ENCODE peak calls at places on chromosome 15, in five cellular contexts. R, N, P, G and B are unnamed samples.

GRCh38 chr15:99958426-99959097 is 225.3 kb upstream of the LYSMD4 start:
- DNase-seq in R (no peak), P (no peak), G (no peak), N (no peak), B (no peak)

GRCh38 chr15:101521084-101521483 is 31.6 kb upstream of the PCSK6 start:
- DNase-seq in G (no peak), R (no peak), P (no peak), N (no peak), B (no peak)

GRCh38 chr15:72492733-72493132 is 18.6 kb downstream of the ARIH1 start:
- DNase-seq in R (no peak), N (no peak), G (no peak), P (no peak), B (no peak)

GRCh38 chr15:48472756-48473155 is 141.5 kb downstream of the DUT start:
- DNase-seq in R (no peak), G (peak), N (no peak), P (no peak), B (no peak)

GRCh38 chr15:68699881-68700394 is 120.8 kb downstream of the ANP32A start:
- DNase-seq in P (no peak), G (no peak), N (no peak), R (no peak), B (no peak)

GRCh38 chr15:76431936-76432335 is 95.4 kb downstream of the ISL2 start:
- DNase-seq in G (no peak), R (peak), P (peak), N (no peak), B (no peak)

GRCh38 chr15:65382146-65382491 is 4.3 kb upstream of the IGDCC3 start:
- DNase-seq in G (no peak), P (no peak), R (no peak), N (no peak), B (no peak)

GRCh38 chr15:43483306-43484128 is 9.4 kb downstream of the TP53BP1 start:
- DNase-seq in R (no peak), N (no peak), G (no peak), P (no peak), B (no peak)

GRCh38 chr15:88621789-88622604 is 857 bp downstream of the AEN start:
- DNase-seq in P (peak), G (peak), N (peak), R (no peak), B (no peak)

GRCh38 chr15:66777596-66778313 is 75.7 kb downstream of the SMAD6 start:
- DNase-seq in P (no peak), N (no peak), G (no peak), R (no peak), B (no peak)

GRCh38 chr15:80778964-80779657 is at the start of gene CEMIP:
- DNase-seq in N (peak), P (peak), G (peak), R (no peak), B (peak)

GRCh38 chr15:31086344-31086743 is 15.2 kb downstream of the TRPM1 start:
- DNase-seq in N (no peak), G (no peak), R (no peak), P (no peak), B (no peak)

GRCh38 chr15:81168680-81169079 is 28.0 kb upstream of the IL16 start:
- DNase-seq in N (no peak), P (no peak), R (no peak), G (no peak), B (no peak)

GRCh38 chr15:98650871-98651481 is 2.6 kb downstream of the IGF1R start:
- DNase-seq in P (peak), R (no peak), G (peak), N (no peak), B (no peak)

GRCh38 chr15:92617197-92618037 is 38.2 kb downstream of the FAM174B start:
- DNase-seq in R (no peak), P (peak), G (no peak), N (peak), B (peak)

GRCh38 chr15:65805019-65805738 is 13.1 kb upstream of the DENND4A start:
- DNase-seq in R (no peak), N (no peak), G (no peak), P (no peak), B (no peak)

GRCh38 chr15:43977072-43977884 is 150.5 kb downstream of the WDR76 start:
- DNase-seq in N (no peak), P (no peak), G (peak), R (no peak), B (no peak)

GRCh38 chr15:79923068-79923514 is 26.3 kb upstream of the MTHFS start:
- DNase-seq in N (peak), P (peak), R (no peak), G (peak), B (peak)

GRCh38 chr15:85773916-85774315 is 20.8 kb downstream of the KLHL25 start:
- DNase-seq in N (no peak), R (no peak), G (no peak), P (no peak), B (no peak)

GRCh38 chr15:85778107-85778776 is 16.5 kb downstream of the KLHL25 start:
- DNase-seq in G (no peak), P (no peak), R (no peak), N (no peak), B (no peak)

GRCh38 chr15:85781099-85781498 is 13.6 kb downstream of the KLHL25 start:
- DNase-seq in G (no peak), R (no peak), P (no peak), N (no peak), B (no peak)

GRCh38 chr15:85780586-85780985 is 14.1 kb downstream of the KLHL25 start:
- DNase-seq in G (no peak), N (no peak), P (no peak), R (no peak), B (no peak)

DNA sequence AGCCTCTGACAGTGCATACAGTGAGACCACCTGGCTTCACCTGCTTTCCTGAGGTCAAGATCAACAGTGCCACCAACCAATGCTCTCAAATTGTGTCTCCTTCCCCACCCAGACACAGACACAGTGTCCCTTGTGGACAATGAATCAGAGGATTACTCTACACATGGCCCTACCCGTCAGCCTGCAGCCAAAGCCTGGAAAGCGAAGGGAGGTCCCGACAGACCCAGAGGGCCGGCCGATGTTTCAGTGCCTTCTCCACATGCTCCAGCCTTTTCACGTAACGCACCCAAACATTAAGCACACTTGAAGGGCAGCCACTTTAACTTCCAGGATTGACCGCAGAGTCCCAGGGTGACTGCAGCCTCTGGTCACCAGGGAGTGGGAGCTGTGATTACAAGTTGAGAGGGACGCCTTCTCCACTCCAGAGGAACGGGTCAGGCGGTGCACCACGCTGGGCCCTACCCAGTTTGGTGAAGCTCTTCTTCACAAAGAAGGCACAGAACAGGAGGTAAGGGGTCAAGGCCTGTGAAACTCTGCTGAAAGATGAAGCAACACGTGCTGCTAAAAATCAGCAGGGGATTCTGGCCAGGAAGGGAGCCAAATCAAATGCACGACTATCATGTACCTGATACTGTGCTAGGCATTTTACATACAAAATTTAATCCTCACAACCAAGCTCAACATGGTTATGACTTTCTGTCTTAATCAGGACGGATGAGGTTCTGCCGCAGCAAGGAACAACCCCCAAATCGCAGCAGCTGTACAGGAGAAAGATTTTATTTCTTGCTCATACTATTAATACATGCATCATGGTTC is 17.2 kb downstream of the KLHL25 start:
- DNase-seq in P (no peak), N (no peak), R (no peak), G (no peak), B (no peak)
- TF ChIP-seq CTCF in P (no peak), N (no peak), R (no peak), G (no peak), B (no peak)

DNA sequence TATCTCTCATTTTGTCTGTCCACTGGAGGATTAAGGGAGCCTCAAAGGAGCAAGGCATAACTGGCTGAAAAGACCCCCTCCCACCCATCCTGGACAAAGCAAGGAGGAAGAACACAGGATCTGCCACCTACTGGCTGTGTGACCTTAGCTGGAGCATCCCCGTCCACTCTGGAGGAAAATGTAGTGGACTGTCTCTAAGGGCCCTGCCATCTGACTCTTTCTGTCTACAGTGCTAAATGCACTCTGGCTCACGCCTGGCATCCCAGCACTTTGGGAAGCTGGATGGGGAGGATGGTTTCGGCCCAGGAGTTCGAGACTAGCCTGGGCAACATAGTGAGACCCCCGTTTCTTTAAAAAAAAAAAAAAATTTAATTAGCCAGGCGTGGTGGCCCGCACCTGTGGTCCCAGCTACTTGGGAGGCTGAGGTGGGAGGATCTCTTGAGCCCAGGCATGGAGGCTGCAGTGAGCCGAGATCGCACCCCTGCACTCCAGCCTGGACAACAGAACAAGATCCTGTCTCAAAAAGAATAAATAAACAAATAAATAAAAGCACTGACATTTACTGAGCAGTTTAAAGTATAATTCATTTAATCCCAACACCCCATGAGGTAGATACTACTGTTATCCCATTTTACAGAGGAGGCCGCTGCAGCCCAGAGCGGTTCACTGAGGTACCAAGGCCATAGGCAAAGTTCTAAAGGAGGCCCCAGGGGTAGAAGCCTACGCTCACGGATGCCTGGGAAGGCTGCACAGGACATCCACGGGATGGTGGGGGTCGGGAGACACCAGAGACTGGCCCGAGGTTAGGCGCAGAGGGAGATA is 1.1 kb downstream of the TBC1D2B start:
- DNase-seq in P (peak), N (no peak), R (no peak), G (no peak), B (no peak)
- TF ChIP-seq CTCF in P (peak), N (no peak), R (no peak), G (no peak), B (peak)

DNA sequence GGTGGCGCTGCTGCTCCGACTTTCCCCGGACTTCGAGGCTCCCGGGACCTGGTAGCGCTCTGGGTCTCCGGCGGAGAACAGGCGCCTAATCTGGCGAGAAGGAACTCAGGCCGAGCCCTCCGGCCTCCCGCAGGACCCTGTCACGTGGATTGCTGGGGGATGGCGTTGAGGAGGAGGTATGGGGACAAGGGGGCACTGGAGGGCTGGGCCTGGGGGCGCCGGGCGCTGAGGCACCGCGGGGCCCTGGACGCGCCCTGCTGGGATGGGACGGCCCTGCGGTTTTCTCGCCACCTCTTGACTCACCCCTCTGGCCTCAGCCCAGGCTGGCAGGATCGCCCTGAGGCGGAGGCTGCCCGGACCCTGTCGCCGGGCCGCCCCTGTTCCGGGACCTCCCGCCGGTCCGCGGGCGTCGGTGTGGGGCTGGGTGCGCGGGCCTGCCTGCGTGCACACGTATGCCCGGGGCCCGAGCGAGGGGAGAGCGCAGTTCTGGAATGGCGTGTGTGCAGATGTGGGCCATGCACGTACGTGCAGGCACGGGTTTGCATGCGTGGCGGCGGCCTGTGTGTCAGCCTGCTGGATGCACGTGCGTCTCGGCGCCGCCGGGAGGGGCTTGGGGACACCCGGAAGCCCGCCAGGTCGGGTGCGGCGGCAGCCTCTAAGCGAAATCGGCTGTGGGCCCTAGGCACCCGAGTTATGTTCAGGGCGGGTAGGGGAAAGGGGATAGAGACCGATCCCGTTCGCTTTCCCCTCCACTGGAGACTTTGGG is 752 bp downstream of the C15orf39 start:
- DNase-seq in P (peak), G (peak), N (peak), R (no peak), B (peak)
- TF ChIP-seq CTCF in P (peak), G (no peak), N (peak), R (no peak), B (no peak)

GRCh38 chr15:57364282-57365007 is 11.9 kb upstream of the CGNL1 start:
- DNase-seq in N (no peak), G (no peak), P (peak), R (no peak), B (no peak)
- TF ChIP-seq CTCF in N (no peak), G (peak), P (peak), R (peak), B (no peak)

DNA sequence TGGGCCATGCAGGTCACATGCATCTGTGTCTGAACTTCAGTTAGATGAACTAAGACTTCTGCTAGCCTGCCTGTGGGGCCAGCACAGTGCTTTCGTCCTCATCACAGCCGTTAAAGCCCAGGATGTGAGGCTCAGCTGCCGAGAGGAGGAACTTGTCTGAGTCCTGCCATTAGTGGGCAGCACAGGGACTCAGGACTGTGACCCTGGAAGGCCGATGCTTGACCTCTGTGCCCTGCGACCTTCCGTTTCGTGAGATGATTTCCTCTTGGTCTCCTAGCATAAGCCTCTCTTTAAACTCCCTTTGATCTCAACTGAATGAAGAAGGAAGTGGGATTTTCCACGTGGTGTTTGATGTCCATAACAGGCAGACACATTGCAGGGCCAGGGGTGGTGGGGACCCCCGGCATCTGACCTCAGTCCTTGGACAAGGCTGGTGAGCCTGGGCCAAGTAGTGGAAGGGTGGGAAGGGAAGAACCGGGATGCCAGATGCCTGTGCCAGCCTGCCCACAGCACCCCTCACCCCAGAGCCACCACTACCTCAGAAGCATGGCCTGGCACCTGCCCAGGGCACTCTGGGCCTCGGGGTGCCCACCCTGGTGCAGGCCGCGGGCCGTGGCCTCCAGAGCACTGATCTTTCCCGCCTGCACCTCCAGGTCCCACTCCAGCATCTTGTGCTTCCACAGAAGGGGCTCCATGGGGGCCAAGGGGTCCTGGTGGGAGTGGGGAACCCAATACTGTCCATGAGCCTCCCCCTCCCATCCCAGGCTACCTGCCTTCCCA is 21.6 kb downstream of the PLA2G4B start:
- DNase-seq in G (no peak), R (no peak), N (no peak), P (peak), B (no peak)
- TF ChIP-seq CTCF in G (no peak), R (no peak), N (no peak), P (peak), B (no peak)

DNA sequence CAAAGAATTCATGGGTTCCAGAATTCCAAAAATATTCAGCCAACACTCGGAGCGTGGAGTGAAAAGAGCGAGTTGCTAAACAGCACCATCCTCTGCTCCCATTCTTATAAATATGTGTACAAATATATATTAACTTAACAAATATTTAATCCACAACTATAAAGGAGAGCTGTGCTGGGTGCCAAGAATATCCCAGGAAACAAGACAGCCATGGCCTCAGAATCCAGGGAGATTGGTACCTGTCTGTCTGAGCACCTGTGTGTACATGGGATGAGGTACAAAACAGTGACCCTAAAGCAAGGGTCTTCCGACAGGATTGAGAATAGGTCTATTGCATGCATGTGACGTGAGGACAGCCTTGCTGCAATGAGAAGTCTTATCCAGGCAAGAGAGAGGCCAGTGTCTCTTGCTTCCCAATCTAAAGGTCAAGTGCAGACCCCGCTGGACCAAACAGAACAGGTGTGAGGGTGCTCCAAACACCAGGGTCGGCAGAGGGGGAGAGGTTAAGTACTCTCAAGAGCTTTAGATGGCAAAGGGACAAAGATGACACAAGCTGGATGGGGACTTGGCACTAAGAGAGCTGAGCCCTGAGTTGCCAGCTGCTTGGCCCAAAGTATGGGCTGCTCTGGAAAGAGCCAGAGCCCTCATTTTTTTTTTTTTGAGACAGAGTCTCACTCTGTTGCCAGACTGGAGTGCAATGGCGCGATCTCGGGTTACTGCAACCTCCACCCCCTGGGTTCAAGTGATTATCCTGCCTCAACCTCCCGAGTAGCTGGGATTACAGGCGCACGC is 36.2 kb downstream of the HOMER2 start:
- DNase-seq in P (no peak), N (no peak), G (no peak), R (no peak), B (no peak)
- TF ChIP-seq CTCF in P (no peak), N (no peak), G (no peak), R (no peak), B (no peak)

GRCh38 chr15:70789213-70789612 is 25.9 kb upstream of the UACA start:
- DNase-seq in P (no peak), G (peak), R (no peak), N (peak), B (no peak)
- TF ChIP-seq CTCF in P (no peak), G (peak), R (no peak), N (no peak), B (no peak)

GRCh38 chr15:22902981-22903380 is 64.5 kb downstream of the NIPA2 start:
- DNase-seq in R (no peak), G (no peak), N (no peak), P (no peak), B (no peak)

GRCh38 chr15:22902046-22902445 is 63.6 kb downstream of the NIPA2 start:
- DNase-seq in R (no peak), P (no peak), N (no peak), G (no peak), B (no peak)

GRCh38 chr15:22903427-22903826 is 65.0 kb downstream of the NIPA2 start:
- DNase-seq in G (no peak), R (no peak), P (no peak), N (no peak), B (no peak)

GRCh38 chr15:22903961-22904534 is 65.6 kb downstream of the NIPA2 start:
- DNase-seq in G (no peak), R (no peak), N (no peak), P (no peak), B (no peak)

GRCh38 chr15:22902578-22902977 is 64.1 kb downstream of the NIPA2 start:
- DNase-seq in P (no peak), N (no peak), G (no peak), R (no peak), B (no peak)
- TF ChIP-seq CTCF in P (no peak), N (no peak), G (no peak), R (no peak), B (no peak)

GRCh38 chr15:39156166-39156565 is 424.7 kb upstream of the THBS1 start:
- DNase-seq in G (no peak), P (no peak), R (no peak), N (no peak), B (no peak)

GRCh38 chr15:39154776-39155175 is 426.1 kb upstream of the THBS1 start:
- DNase-seq in N (no peak), R (no peak), P (no peak), G (no peak), B (no peak)

GRCh38 chr15:39153718-39154117 is 427.2 kb upstream of the THBS1 start:
- DNase-seq in N (no peak), P (no peak), R (no peak), G (no peak), B (peak)

GRCh38 chr15:39153058-39153457 is 427.8 kb upstream of the THBS1 start:
- DNase-seq in G (no peak), N (no peak), P (no peak), R (no peak), B (no peak)

GRCh38 chr15:39154136-39154770 is 426.6 kb upstream of the THBS1 start:
- DNase-seq in R (no peak), N (no peak), P (no peak), G (no peak), B (no peak)
- TF ChIP-seq CTCF in R (no peak), N (no peak), P (peak), G (peak), B (no peak)

GRCh38 chr15:64045106-64045435 is 1.2 kb downstream of the DAPK2 start:
- DNase-seq in P (no peak), G (no peak), R (no peak), N (no peak), B (no peak)
- TF ChIP-seq CTCF in P (no peak), G (no peak), R (no peak), N (no peak), B (no peak)